ENCODE peak calls at places on chromosomes 11 and 22, in four cellular contexts. P is GM23338, A is PC-3, T is neural progenitor cell. S is an unnamed sample.

GRCh38 chr11:72672839-72673238 is 1.4 kb downstream of the PDE2A start:
- DNase-seq in T (no peak), A (no peak), P (no peak), S (no peak)

GRCh38 chr11:104124979-104125378 is 39.0 kb downstream of the PDGFD start:
- DNase-seq in T (no peak), P (no peak), A (no peak), S (no peak)

GRCh38 chr11:62958547-62959071 is 26.2 kb downstream of the SLC22A6 start:
- DNase-seq in T (no peak), A (no peak), P (no peak), S (no peak)

GRCh38 chr22:35399114-35399677 is 744 bp upstream of the MCM5 start:
- DNase-seq in P (peak; percentile 52), T (no peak), A (no peak), S (peak; percentile 32)

GRCh38 chr11:16788141-16789060 is 50.0 kb downstream of the C11orf58 start:
- DNase-seq in T (peak; percentile 81), A (peak; percentile 81), P (peak; percentile 83), S (peak; percentile 46)

GRCh38 chr11:118621071-118621815 is 13.8 kb downstream of the PHLDB1 start:
- DNase-seq in T (peak; percentile 89), P (peak; percentile 95), A (peak; percentile 90), S (no peak)

GRCh38 chr11:15942936-15943335 is 413.4 kb downstream of the SOX6 start:
- DNase-seq in P (no peak), A (no peak), T (no peak), S (no peak)

GRCh38 chr11:45580399-45580798 is 85.0 kb downstream of the CHST1 start:
- DNase-seq in T (peak; percentile 65), P (peak; percentile 66), A (peak; percentile 43), S (peak; percentile 40)

GRCh38 chr11:84906995-84907394 is 720.1 kb downstream of the DLG2 start:
- DNase-seq in P (no peak), A (peak; percentile 60), T (no peak), S (no peak)

GRCh38 chr11:23278121-23278520 is 417.8 kb upstream of the CCDC179 start:
- DNase-seq in A (peak; percentile 40), T (no peak), P (no peak), S (no peak)

GRCh38 chr11:6354651-6355485 is 34.6 kb upstream of the CAVIN3 start:
- DNase-seq in T (no peak), A (no peak), P (no peak), S (no peak)

GRCh38 chr22:50706481-50707125 is 31.4 kb upstream of the ACR start:
- DNase-seq in A (no peak), P (no peak), T (no peak), S (no peak)

GRCh38 chr11:34394771-34395300 is 37.0 kb upstream of the ABTB2 start:
- DNase-seq in A (no peak), P (no peak), T (no peak), S (no peak)

GRCh38 chr11:119263352-119263940 is 53.5 kb downstream of the MCAM start:
- DNase-seq in P (no peak), A (no peak), T (no peak), S (peak; percentile 72)

GRCh38 chr11:43998308-43998707 is 49.5 kb upstream of the ACCSL start:
- DNase-seq in A (no peak), T (no peak), P (no peak), S (no peak)

GRCh38 chr11:4006946-4007680 is 87.5 kb upstream of the RRM1 start:
- DNase-seq in P (no peak), A (no peak), T (no peak), S (no peak)

GRCh38 chr22:22816171-22816514 is 71.5 kb upstream of the IGLL5 start:
- DNase-seq in P (no peak), T (no peak), A (no peak), S (no peak)

GRCh38 chr22:50267591-50268390 is 2.4 kb downstream of the MAPK11 start:
- DNase-seq in P (peak; percentile 81), A (no peak), T (peak; percentile 72), S (no peak)

GRCh38 chr11:111665779-111666178 is 63.5 kb downstream of the SIK2 start:
- DNase-seq in P (peak; percentile 72), A (peak; percentile 57), T (peak; percentile 68), S (no peak)

GRCh38 chr22:37425800-37426531 is 1.3 kb downstream of the ELFN2 start:
- DNase-seq in T (peak; percentile 76), A (no peak), P (peak; percentile 70), S (peak; percentile 41)

GRCh38 chr22:27573280-27573711 is 228.3 kb downstream of the MN1 start:
- DNase-seq in P (peak; percentile 57), A (no peak), T (peak; percentile 19), S (no peak)

GRCh38 chr11:96054870-96055705 is 131.2 kb upstream of the MTMR2 start:
- DNase-seq in P (peak; percentile 59), A (peak; percentile 77), T (peak; percentile 85), S (peak; percentile 23)

GRCh38 chr11:1469287-1469910 is 17.2 kb downstream of the MOB2 start:
- DNase-seq in A (no peak), T (no peak), P (no peak), S (no peak)

GRCh38 chr22:17576475-17576874 is 13.2 kb downstream of the SLC25A18 start:
- DNase-seq in P (peak; percentile 51), T (no peak), A (peak; percentile 87), S (no peak)

GRCh38 chr11:110092577-110093406 is at the start of gene ZC3H12C:
- DNase-seq in P (peak; percentile 88), A (peak; percentile 96), T (peak; percentile 92), S (peak; percentile 82)

GRCh38 chr11:94925422-94926270 is 47.7 kb downstream of the CWC15 start:
- DNase-seq in A (no peak), P (no peak), T (no peak), S (no peak)

GRCh38 chr11:134202661-134203060 is 21.1 kb downstream of the NCAPD3 start:
- DNase-seq in P (no peak), T (no peak), A (no peak), S (no peak)

GRCh38 chr22:25409240-25409639 is 155.2 kb upstream of the GRK3 start:
- DNase-seq in A (no peak), P (no peak), T (no peak), S (no peak)

GRCh38 chr22:25405854-25406509 is 158.5 kb upstream of the GRK3 start:
- DNase-seq in P (no peak), A (no peak), T (no peak), S (no peak)

GRCh38 chr22:25407226-25407858 is 157.1 kb upstream of the GRK3 start:
- DNase-seq in T (no peak), P (no peak), A (no peak), S (no peak)

GRCh38 chr22:25406510-25407210 is 157.8 kb upstream of the GRK3 start:
- DNase-seq in A (no peak), T (peak; percentile 14), P (no peak), S (no peak)

GRCh38 chr22:25407859-25408229 is 156.6 kb upstream of the GRK3 start:
- DNase-seq in P (peak; percentile 60), A (no peak), T (no peak), S (no peak)
- TF ChIP-seq EZH2phosphoT487 in P (no peak), A (no peak), T (no peak), S (no peak)

GRCh38 chr22:45157907-45158306 is 5.8 kb upstream of the NUP50 start:
- DNase-seq in A (no peak), P (no peak), T (no peak), S (no peak)
- H3K4me1 ChIP-seq in A (peaks cover 35% of the 10 kb centered on the region), P (peaks cover 35% of the 10 kb centered on the region), T (peaks cover 5% of the 10 kb centered on the region), S (peaks cover 4% of the 10 kb centered on the region)

GRCh38 chr22:44181033-44181911 is 547 bp downstream of the PARVG start:
- DNase-seq in P (no peak), A (peak; percentile 3), T (no peak), S (peak; percentile 27)
- H2AFZ ChIP-seq in P (peak overlapping the region; percentile 56), A (no peak overlapping the region), T (no peak overlapping the region), S (peak overlapping the region; percentile 62)

GRCh38 chr22:19962246-19962908 is 20.8 kb upstream of the TXNRD2 start:
- DNase-seq in T (peak; percentile 95), P (peak; percentile 96), A (peak; percentile 84), S (peak; percentile 87)
- TF ChIP-seq EZH2phosphoT487 in T (no peak), P (no peak), A (no peak), S (no peak)

DNA sequence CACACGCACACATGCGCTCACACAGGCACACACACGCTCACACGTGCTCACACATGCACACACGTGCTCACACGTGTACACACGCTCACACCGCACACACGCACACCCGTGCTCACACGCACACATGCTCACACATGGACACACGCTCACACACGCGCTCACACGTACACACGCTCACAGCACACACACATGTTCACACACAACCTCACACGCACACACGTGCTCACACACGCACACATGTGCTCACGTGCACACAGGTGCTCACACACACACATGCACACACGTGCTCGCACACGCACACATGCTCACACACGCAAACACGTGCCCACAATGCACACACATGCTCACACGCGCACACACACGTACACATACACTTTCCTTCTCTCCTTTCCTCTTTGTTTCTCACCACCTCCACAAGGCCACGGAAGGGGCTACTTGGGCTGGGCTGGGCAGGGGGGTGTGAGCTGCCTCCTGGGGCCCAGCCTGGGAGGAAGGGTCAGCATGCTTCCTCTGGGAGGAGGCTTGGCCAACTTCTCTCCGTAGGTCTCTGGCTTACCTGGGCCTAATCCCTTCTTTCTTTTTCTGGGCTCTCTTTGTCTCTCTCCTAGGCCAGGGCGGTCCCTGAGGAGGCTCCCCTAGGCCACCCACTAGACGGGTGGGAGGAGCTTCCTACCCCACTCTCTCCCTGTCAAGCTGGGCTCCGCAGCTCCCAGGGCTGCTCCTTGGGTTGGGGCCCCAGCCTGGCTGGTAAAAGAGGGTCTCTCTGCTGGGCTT is 34.5 kb upstream of the PARVG start:
- DNase-seq in A (no peak), P (peak; percentile 65), T (peak; percentile 78), S (no peak)
- H3K4me1 ChIP-seq in A (no peaks in the 10 kb centered on the region), P (peaks cover 35% of the 10 kb centered on the region), T (peaks cover 57% of the 10 kb centered on the region), S (no peaks in the 10 kb centered on the region)

GRCh38 chr11:66970371-66970807 is 4.7 kb upstream of the C11orf86 start:
- DNase-seq in A (no peak), T (no peak), P (no peak), S (no peak)

GRCh38 chr11:66969584-66970205 is 5.4 kb upstream of the C11orf86 start:
- DNase-seq in P (no peak), T (no peak), A (no peak), S (no peak)

GRCh38 chr11:66970808-66971442 is 4.2 kb upstream of the C11orf86 start:
- DNase-seq in A (peak; percentile 99), P (no peak), T (no peak), S (no peak)

GRCh38 chr11:66966351-66966750 is 8.2 kb upstream of the PC start:
- DNase-seq in P (no peak), A (no peak), T (no peak), S (no peak)

GRCh38 chr11:66967670-66968425 is 7.3 kb upstream of the C11orf86 start:
- DNase-seq in A (peak; percentile 94), T (no peak), P (no peak), S (no peak)
- H2AFZ ChIP-seq in A (no peak overlapping the region), T (no peak overlapping the region), P (no peak overlapping the region), S (no peak overlapping the region)

GRCh38 chr11:76805206-76805913 is 22.2 kb downstream of the TSKU start:
- DNase-seq in A (no peak), T (no peak), P (no peak), S (no peak)
- TF ChIP-seq EZH2phosphoT487 in A (no peak), T (no peak), P (no peak), S (no peak)

GRCh38 chr22:30251661-30252226 is 5.2 kb upstream of the LIF start:
- DNase-seq in A (peak; percentile 60), P (no peak), T (no peak), S (no peak)
- H3K4me1 ChIP-seq in A (peaks cover 86% of the 10 kb centered on the region), P (peaks cover 20% of the 10 kb centered on the region), T (peaks cover 7% of the 10 kb centered on the region), S (no peaks in the 10 kb centered on the region)